ENCODE peak calls at places on chromosomes 3 and 15, in seven cellular contexts. F, O, M, X, J, A and I are unnamed samples. For H3K4me1, the result is how much of the 10 kb centered on the place peaks cover.

GRCh38 chr3:78765671-78766485 is 1001.9 kb downstream of the ROBO1 start:
- DNase-seq in F (no peak), O (no peak), J (no peak), A (no peak), M (no peak), X (no peak), I (no peak)

GRCh38 chr3:46901061-46901460 is 23.5 kb downstream of the PTH1R start:
- DNase-seq in J (no peak), O (no peak), A (no peak), F (no peak), M (no peak), X (no peak), I (no peak)

GRCh38 chr3:140568842-140569520 is 108.9 kb upstream of the TRIM42 start:
- DNase-seq in O (no peak), X (no peak), J (peak), M (peak), F (no peak), A (peak), I (peak)

GRCh38 chr3:34780973-34781372 is 858.4 kb upstream of the ARPP21 start:
- DNase-seq in J (no peak), X (no peak), A (no peak), O (peak), F (no peak), M (no peak), I (no peak)

GRCh38 chr3:143806043-143806442 is 42.2 kb downstream of the SLC9A9 start:
- DNase-seq in J (no peak), F (no peak), O (no peak), X (no peak), A (no peak), M (no peak), I (no peak)

GRCh38 chr3:194323785-194324735 is 27.1 kb downstream of the CPN2 start:
- DNase-seq in F (peak), M (no peak), X (no peak), A (peak), O (peak), J (no peak), I (peak)

GRCh38 chr3:192817053-192817452 is 89.7 kb upstream of the FGF12 start:
- DNase-seq in F (no peak), M (no peak), X (no peak), O (no peak), J (no peak), A (no peak), I (no peak)

GRCh38 chr15:62649793-62650420 is 392.6 kb upstream of the TPM1 start:
- DNase-seq in X (no peak), M (no peak), F (no peak), O (no peak), J (peak), A (peak), I (no peak)

GRCh38 chr3:171980578-171981270 is 58.7 kb upstream of the FNDC3B start:
- DNase-seq in O (no peak), X (no peak), F (no peak), A (no peak), M (no peak), J (no peak), I (no peak)

GRCh38 chr3:195508185-195508584 is 34.9 kb downstream of the PPP1R2 start:
- DNase-seq in M (no peak), J (no peak), X (no peak), O (no peak), A (no peak), F (no peak), I (no peak)

GRCh38 chr15:71051539-71051938 is 63.7 kb upstream of the THSD4 start:
- DNase-seq in J (peak), O (no peak), X (no peak), F (no peak), A (peak), M (no peak), I (no peak)

GRCh38 chr15:66841953-66842681 is 140.1 kb downstream of the SMAD6 start:
- DNase-seq in A (peak), M (peak), J (peak), O (peak), X (peak), F (peak), I (peak)

GRCh38 chr15:68479406-68479805 is 47.4 kb upstream of the ITGA11 start:
- DNase-seq in A (peak), M (no peak), O (no peak), J (no peak), X (no peak), F (no peak), I (no peak)

GRCh38 chr3:110620118-110620517 is 451.5 kb upstream of the NECTIN3 start:
- DNase-seq in O (no peak), X (no peak), M (no peak), F (no peak), A (no peak), J (no peak), I (no peak)

GRCh38 chr3:126370055-126370454 is 12.8 kb upstream of the KLF15 start:
- DNase-seq in O (no peak), M (no peak), X (peak), F (no peak), J (no peak), A (no peak), I (no peak)

DNA sequence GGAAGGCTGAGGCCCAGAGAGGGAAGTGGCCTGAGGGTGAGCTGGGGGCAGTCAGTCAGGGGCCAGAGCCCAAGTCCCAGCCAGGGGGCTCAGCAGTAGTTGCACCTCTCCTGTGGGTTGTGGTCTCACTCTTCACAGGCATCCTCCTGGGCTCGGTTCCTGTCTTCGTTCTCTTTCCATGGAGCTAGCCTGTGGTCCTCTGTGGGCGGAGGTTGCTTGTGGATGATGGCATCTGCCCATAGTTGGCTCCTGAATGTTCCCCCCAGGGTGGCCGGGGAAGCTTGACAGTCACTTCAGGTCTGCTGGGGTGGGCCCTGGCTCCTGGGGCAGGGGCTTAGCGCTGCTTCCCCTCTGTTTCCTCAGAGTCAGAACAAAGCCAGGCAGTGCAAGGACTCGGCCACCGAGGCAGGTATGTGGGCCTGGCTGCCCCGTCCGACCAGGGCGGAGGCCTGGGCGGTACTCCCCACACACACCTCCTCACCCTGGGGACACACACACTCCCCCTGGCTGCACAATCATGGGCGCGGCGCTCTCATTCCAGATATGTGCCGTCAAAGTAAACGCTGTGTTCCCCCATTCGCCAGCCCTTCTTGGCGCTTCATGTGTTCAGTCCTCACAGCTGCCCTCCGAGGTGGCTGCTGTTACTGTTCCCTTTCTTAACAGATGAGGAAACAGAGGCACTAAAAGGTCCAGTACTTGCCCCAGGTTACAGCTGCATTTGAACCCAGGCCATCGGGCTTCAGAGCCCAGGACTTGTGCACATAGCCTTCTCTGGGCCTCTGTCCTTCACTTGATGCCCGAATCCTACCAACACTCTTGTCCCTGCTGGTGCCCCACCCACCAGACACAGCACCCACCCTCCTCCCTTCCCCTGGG is 34.5 kb downstream of the PSTPIP1 start:
- DNase-seq in O (no peak), A (peak), F (no peak), X (peak), M (peak), J (no peak), I (peak)
- TF ChIP-seq CTCF in O (no peak), A (no peak), F (no peak), X (no peak), M (no peak), J (no peak), I (no peak)

DNA sequence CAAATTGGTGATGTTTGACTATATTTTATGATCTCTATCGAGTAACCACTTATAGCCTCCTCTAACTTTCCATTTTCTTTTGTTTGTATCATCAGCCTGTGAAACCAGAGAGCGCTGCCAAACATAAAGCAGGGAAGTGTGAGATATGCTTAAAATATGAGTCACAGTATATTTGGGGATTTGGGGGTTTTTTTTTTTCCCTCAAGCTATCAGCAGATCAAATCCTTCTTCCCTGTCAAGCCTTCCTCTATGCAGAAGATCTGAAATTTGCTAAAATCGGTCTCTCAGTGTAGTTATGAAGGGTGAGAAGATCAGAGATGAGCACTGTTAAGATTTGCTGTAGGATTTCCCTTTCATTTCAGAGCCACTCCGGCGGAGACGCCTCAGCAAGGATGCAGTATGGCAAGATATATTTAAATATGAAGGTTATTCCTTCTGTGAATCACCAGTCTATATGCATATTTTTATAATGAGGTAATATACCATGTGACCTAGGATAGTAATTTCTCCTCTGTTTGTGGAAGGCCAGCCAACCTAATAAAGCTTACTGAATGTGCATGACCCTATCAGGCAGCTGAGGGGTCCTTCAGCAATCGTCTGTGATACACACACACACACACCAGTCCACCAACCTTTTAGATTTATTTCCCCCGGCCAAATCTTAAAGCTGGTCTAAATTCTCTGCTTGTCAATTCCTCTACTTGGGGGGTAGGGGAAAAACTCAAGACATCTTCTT is 474.1 kb downstream of the FOXP1 start:
- DNase-seq in O (no peak), J (no peak), M (no peak), A (no peak), X (no peak), F (no peak), I (no peak)
- H3K4me1 ChIP-seq in O (under half), J (half or more), M (half or more), A (under half), X (under half), F (under half), I (under half)

DNA sequence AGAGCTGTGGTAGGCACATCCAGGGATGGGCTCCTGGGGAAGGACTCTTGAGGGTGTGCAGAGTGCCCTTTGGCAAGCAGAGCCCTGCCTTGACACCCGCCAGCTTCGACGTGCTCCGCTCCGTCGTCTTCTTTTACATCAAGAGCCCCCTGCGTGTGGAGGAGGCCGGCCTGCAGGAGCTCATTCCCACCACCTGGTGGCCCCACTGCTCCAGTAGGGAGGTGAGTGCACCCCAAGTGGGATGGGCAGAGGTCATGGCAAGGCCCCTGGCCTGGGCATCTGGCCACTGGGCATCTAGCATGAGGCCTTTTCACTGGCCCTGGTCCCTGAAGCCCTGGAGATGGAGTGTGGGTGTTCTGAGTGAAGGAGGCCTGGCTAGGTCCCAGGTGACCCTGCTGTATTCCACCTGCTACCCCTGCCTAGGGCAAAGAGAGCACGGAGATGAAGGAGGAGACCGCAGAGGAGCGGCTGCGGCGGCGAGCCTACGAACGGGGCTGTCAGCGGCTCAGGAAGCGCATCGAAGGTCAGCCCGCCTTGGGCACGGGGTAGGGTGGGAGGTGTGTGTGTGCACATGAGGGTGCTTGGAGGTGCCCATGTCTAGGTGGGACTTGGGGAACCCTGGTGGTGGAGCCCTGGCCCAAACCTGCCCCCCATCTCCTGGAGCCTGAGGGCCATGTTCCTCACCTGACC is 12.2 kb downstream of the RNF123 start:
- DNase-seq in A (no peak), J (no peak), M (no peak), X (no peak), O (peak), F (no peak), I (no peak)
- TF ChIP-seq CTCF in A (no peak), J (no peak), M (no peak), X (no peak), O (peak), F (no peak), I (no peak)

DNA sequence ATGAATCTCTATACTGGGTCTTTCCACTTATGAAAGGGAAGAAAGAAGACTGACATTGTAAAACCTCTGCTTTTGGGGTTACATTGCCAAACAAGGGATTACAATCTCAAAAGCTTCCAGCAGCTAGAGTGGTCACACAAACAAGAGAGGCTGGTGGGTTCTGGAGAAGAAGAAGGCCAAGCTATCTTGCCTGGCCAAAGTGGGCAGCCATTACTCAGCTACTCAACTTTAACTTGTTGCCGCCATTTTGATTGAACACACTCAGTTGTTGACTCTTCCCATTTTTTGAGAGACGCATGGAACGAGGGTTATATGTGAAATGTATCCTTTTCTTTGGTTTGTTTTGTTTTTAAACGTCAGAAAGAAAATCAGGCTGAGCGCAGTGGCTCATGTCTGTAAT is 50.9 kb downstream of the BHLHE40 start:
- DNase-seq in O (no peak), A (no peak), M (no peak), J (no peak), F (no peak), X (no peak), I (no peak)
- H3K4me1 ChIP-seq in O (under half), A (under half), M (under half), J (under half), F (under half), X (under half), I (under half)

DNA sequence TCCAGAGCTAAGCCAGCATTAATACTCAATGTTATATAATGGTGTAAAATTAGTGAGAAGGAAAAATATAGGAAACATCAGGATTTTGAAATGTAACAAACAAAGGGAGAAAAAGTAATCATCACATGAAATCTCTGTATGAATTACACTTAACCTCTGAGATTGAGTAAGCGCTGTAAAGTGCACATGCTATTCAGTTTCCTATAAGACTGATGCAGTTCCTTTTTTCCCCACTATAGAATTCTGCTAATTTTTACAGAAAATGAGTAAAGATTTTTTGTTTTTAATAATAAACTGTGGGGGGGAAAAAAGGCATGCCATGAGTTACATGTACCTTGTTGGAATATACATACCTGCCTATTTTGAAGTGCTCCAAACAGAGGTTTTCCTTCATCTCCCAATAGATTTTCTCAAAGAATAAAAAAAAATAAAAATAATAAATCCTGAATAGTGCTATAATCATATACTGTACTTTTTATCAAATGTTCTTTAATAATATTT is 64.0 kb upstream of the TTBK2 start:
- DNase-seq in M (no peak), J (no peak), F (no peak), O (no peak), A (no peak), X (no peak), I (no peak)
- TF ChIP-seq CTCF in M (no peak), J (no peak), F (no peak), O (no peak), A (peak), X (no peak), I (no peak)

GRCh38 chr3:53154731-53155320 is 6.2 kb upstream of the PRKCD start:
- DNase-seq in M (peak), X (no peak), F (no peak), J (peak), A (no peak), O (no peak), I (no peak)
- H3K4me1 ChIP-seq in M (half or more), X (under half), F (under half), J (half or more), A (under half), O (under half), I (half or more)

GRCh38 chr3:158791259-158791920 is 10.5 kb upstream of the MFSD1 start:
- DNase-seq in F (peak), O (peak), X (no peak), M (no peak), J (peak), A (peak), I (no peak)

GRCh38 chr3:158788446-158788845 is 13.4 kb upstream of the MFSD1 start:
- DNase-seq in F (no peak), X (no peak), M (no peak), O (no peak), J (no peak), A (no peak), I (no peak)

GRCh38 chr3:158792709-158793108 is 9.1 kb upstream of the MFSD1 start:
- DNase-seq in A (no peak), F (peak), M (no peak), J (no peak), X (no peak), O (no peak), I (no peak)

GRCh38 chr3:158785972-158786371 is 15.9 kb upstream of the MFSD1 start:
- DNase-seq in J (no peak), X (no peak), O (no peak), F (no peak), A (no peak), M (no peak), I (no peak)

GRCh38 chr3:158789592-158789991 is 12.3 kb upstream of the MFSD1 start:
- DNase-seq in M (no peak), X (no peak), O (no peak), F (no peak), J (no peak), A (no peak), I (no peak)
- TF ChIP-seq CTCF in M (no peak), X (no peak), O (peak), F (peak), J (no peak), A (no peak), I (no peak)